ENCODE peak calls at places on chromosome 1, in eight cellular contexts. Z is A549; T is GM23248; F is Peyer's patch; B is psoas muscle; I is stomach; W is heart left ventricle; U is CD8-positive, alpha-beta T cell. G is an unnamed sample. For H3K4me1, the result is how much of the 10 kb centered on the place peaks cover.

GRCh38 chr1:224617410-224618361 is 1.6 kb downstream of the CNIH3 start:
- DNase-seq in Z (no peak), T (peak), F (no peak), B (no peak), I (no peak), W (no peak), U (no peak), G (no peak)

GRCh38 chr1:36769886-36770830 is 264.2 kb downstream of the GRIK3 start:
- DNase-seq in Z (no peak), T (no peak), F (no peak), B (no peak), I (no peak), W (no peak), U (no peak), G (peak)

GRCh38 chr1:93437976-93438605 is 9.8 kb upstream of the FNBP1L start:
- DNase-seq in Z (peak), T (peak), F (no peak), B (no peak), I (no peak), W (no peak), U (no peak), G (no peak)

GRCh38 chr1:65758128-65758527 is 34.6 kb upstream of the PDE4B start:
- DNase-seq in Z (no peak), T (no peak), F (no peak), B (no peak), I (no peak), W (no peak), U (no peak), G (no peak)

GRCh38 chr1:46244656-46245371 is 2.7 kb upstream of the RAD54L start:
- DNase-seq in Z (peak), T (peak), F (no peak), B (no peak), I (no peak), W (no peak), U (no peak), G (no peak)

GRCh38 chr1:241357366-241358305 is 631 bp upstream of the RGS7 start:
- DNase-seq in Z (no peak), T (peak), F (no peak), B (no peak), I (no peak), W (no peak), U (no peak), G (no peak)

GRCh38 chr1:222256058-222256457 is 291.8 kb downstream of the HHIPL2 start:
- DNase-seq in Z (no peak), T (no peak), F (no peak), B (no peak), I (no peak), W (no peak), U (no peak), G (no peak)

GRCh38 chr1:45334308-45335245 is 5.4 kb upstream of the TOE1 start:
- DNase-seq in Z (no peak), T (no peak), F (no peak), B (no peak), I (no peak), W (peak), U (no peak), G (peak)

GRCh38 chr1:3590145-3590768 is 21.1 kb downstream of the MEGF6 start:
- DNase-seq in Z (no peak), T (no peak), F (no peak), B (no peak), I (peak), W (no peak), U (no peak), G (no peak)

GRCh38 chr1:61353797-61354406 is 271.5 kb downstream of the NFIA start:
- DNase-seq in Z (no peak), T (no peak), F (no peak), B (no peak), I (no peak), W (no peak), U (no peak), G (no peak)

GRCh38 chr1:6459850-6460265 is 6.1 kb downstream of the TNFRSF25 start:
- DNase-seq in Z (no peak), T (no peak), F (peak), B (no peak), I (no peak), W (no peak), U (peak), G (no peak)

GRCh38 chr1:246497331-246497915 is 9.7 kb downstream of the SMYD3 start:
- DNase-seq in Z (peak), T (peak), F (no peak), B (no peak), I (no peak), W (no peak), U (no peak), G (no peak)

GRCh38 chr1:116485976-116486375 is 84.8 kb downstream of the CD58 start:
- DNase-seq in Z (no peak), T (peak), F (no peak), B (no peak), I (no peak), W (no peak), U (no peak), G (no peak)

GRCh38 chr1:41242645-41243171 is 602 bp upstream of the SCMH1 start:
- DNase-seq in Z (no peak), T (no peak), F (no peak), B (no peak), I (no peak), W (no peak), U (no peak), G (no peak)

DNA sequence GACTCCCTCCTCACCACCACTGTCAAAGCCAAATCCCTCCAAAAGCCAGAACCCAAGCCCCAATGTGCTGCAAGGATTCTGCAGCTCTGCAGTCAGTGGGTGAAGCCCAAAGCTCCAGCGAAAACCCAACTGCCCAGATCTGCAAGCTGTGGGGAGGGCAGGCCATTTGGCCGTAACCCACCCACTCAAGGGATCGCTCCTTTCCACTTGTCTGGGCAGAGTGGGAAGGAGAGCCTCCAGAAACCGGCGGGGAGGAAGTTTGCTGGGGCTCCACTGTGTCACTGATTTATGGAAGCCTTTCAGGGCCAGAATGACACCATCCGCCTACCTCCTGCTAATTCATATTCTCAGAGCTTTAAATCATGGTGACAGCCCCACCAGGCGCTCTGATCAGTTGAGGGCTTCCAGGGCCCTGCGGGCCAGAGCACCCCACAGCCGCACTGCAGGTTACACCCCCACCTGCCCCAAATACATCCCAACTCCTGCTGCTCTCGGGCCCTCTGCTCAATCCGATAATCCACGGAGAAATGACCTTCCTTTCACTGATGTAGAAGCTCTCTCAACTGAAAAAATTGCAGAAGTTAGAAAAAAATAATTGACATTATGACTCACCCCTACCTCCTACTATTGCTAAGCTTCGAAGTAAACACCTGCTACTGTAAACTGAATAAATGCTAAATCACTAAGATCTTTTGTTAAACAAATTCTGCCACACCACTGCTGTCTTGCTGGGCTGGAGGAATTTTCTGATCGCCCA is 40.6 kb upstream of the RAB4A start:
- DNase-seq in Z (no peak), T (no peak), F (no peak), B (peak), I (no peak), W (no peak), U (no peak), G (no peak)
- H3K27ac ChIP-seq in Z (peak), T (no peak), F (peak), B (peak), I (peak), W (peak), U (no peak), G (peak)

DNA sequence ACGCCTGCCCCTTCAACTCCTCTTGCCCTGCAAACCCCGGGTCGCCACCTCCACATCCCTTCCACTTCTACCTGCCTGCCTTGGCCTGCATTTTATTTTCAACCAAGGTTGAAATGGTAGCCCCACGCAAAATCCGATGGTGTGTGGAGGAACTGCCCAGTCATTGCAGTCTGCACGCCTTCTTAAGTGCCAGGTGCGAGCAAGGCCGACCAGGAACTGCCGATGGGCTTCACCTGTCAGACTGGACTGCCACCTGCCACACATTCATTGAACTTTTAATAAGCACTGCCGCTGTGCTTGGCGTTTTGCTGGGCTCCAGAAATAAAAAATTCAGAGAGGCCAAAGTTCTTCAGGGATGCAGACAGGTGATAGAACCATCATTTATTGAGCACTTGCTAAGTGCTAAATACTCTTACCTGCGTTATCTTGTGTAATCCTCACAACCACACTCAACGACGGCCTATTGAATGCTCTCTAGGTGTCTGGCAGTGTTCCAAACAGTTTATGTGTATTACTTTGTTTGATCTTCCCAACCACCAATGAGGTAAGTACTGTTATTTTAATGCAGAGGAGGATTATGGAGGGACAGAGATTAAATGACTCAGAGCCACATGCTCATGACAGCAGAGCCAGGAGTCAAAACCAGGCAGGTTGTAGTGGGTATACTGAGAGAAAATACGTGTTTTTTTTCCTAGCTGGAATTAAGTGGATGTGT is 36.2 kb downstream of the CACHD1 start:
- DNase-seq in Z (no peak), T (no peak), F (peak), B (peak), I (peak), W (no peak), U (peak), G (no peak)
- H3K4me3 ChIP-seq in Z (peak), T (no peak), F (peak), B (peak), I (peak), W (peak), U (peak), G (peak)

GRCh38 chr1:160521554-160521953 is 1.5 kb downstream of the SLAMF6 start:
- DNase-seq in Z (no peak), T (no peak), F (no peak), B (no peak), I (no peak), W (no peak), U (no peak), G (no peak)
- H3K4me1 ChIP-seq in Z (under half), T (under half), F (under half), B (under half), I (under half), W (under half), U (under half), G (under half)

GRCh38 chr1:11478571-11479374 is at the start of gene DISP3:
- DNase-seq in Z (peak), T (peak), F (peak), B (peak), I (peak), W (peak), U (peak), G (peak)
- H3K27ac ChIP-seq in Z (peak), T (no peak), F (no peak), B (no peak), I (no peak), W (no peak), U (no peak), G (no peak)

GRCh38 chr1:80534606-80535360 is 1266.0 kb upstream of the ADGRL2 start:
- DNase-seq in Z (no peak), T (no peak), F (no peak), B (no peak), I (no peak), W (no peak), U (no peak), G (no peak)
- H3K4me3 ChIP-seq in Z (no peak), T (no peak), F (no peak), B (no peak), I (no peak), W (no peak), U (no peak), G (no peak)

DNA sequence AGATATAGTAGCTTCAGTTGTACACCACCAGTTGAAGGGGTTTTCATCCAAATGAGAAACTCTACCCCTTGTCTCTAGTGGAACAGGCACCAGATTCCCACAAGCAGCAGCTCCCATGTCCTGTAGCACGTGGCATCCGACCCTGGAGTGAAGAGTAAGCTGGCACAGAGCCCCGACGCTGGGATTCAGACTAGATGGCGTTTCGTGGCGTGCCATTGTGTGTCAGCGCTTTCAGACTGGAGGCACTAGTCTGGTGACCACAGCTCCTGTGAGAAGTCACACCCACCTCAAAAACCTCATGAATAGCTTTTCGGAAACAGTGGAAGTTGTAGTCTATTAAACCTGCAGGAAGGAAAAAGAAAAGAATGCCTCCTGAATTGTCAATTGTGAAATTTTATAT is 20.2 kb downstream of the RRAGC start:
- DNase-seq in Z (no peak), T (no peak), F (no peak), B (no peak), I (no peak), W (peak), U (no peak), G (peak)
- H3K4me1 ChIP-seq in Z (under half), T (under half), F (under half), B (under half), I (under half), W (under half), U (under half), G (under half)

DNA sequence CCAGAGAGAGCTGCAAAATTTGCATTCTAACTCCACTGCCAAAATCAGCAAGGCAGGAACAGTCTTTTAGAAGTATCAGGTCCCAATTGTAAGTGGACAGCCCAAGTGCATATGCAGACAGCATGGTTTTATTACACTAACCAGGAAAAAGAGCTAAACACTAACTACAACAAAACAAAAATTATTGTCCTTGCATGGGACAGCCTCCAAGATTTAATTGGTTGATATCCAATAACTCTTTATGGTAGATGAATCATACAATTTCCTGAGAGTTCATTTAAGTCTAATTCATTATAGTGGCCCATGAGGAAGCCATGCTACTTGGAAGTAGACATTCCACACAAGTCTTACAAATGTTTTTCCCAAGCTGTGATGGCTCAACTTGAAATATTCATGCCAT is 154.3 kb upstream of the ZNF648 start:
- DNase-seq in Z (no peak), T (peak), F (no peak), B (no peak), I (no peak), W (no peak), U (no peak), G (no peak)
- H3K27ac ChIP-seq in Z (no peak), T (peak), F (no peak), B (no peak), I (no peak), W (no peak), U (no peak), G (no peak)

GRCh38 chr1:51569284-51570062 is 47.4 kb upstream of the OSBPL9 start:
- DNase-seq in Z (peak), T (peak), F (peak), B (no peak), I (peak), W (no peak), U (peak), G (no peak)
- H3K4me3 ChIP-seq in Z (no peak), T (no peak), F (no peak), B (no peak), I (no peak), W (no peak), U (no peak), G (no peak)

GRCh38 chr1:115322631-115323030 is 15.4 kb downstream of the NGF start:
- DNase-seq in Z (no peak), T (peak), F (no peak), B (no peak), I (no peak), W (no peak), U (no peak), G (no peak)
- H3K4me1 ChIP-seq in Z (under half), T (half or more), F (under half), B (under half), I (under half), W (under half), U (under half), G (under half)

DNA sequence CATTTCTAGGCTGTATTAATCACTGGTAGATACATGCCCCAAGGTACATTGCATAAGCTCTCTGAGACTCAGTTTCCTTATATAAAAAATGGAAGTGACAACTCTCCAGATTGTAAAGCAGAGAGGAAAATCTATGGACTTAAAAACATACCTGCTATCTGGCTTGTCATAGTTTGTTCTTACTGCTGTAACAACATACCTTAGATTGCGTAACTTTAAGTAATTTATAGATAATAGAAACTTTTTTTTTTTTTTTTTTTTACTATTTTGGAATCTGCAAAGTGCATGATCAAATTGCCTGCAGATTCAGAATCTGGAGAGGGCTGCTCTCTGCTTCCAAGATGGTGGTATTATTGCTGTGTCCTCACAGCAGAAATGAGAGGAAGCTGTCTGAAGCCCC is 827.7 kb upstream of the BRINP3 start:
- DNase-seq in Z (no peak), T (no peak), F (no peak), B (no peak), I (no peak), W (no peak), U (no peak), G (no peak)
- H3K27ac ChIP-seq in Z (no peak), T (no peak), F (no peak), B (no peak), I (no peak), W (no peak), U (no peak), G (no peak)

G was measured in right lobe of liver.